ENCODE peak calls at places on chromosome 13, in six cellular contexts. Y, A, B, H, L and E are unnamed samples.

GRCh38 chr13:79079351-79079839 is 326.7 kb downstream of the RBM26 start:
- DNase-seq in A (no peak), Y (peak; percentile 52), L (no peak), H (no peak), B (no peak), E (no peak)

GRCh38 chr13:66994097-66994496 is 236.0 kb downstream of the PCDH9 start:
- DNase-seq in Y (peak; percentile 95), L (peak; percentile 64), A (peak; percentile 78), B (peak; percentile 19), H (peak; percentile 74), E (peak; percentile 75)

GRCh38 chr13:78121001-78121400 is 202.4 kb upstream of the EDNRB start:
- DNase-seq in B (no peak), H (no peak), A (no peak), Y (no peak), L (no peak), E (no peak)

GRCh38 chr13:106649495-106649894 is 81.6 kb upstream of the ARGLU1 start:
- DNase-seq in B (no peak), H (no peak), L (no peak), Y (no peak), A (no peak), E (no peak)

GRCh38 chr13:42549555-42549941 is 24.4 kb upstream of the TNFSF11 start:
- DNase-seq in B (no peak), A (no peak), L (no peak), Y (no peak), H (no peak), E (no peak)

GRCh38 chr13:49052801-49053200 is 77.1 kb downstream of the FNDC3A start:
- DNase-seq in Y (no peak), B (no peak), H (no peak), L (no peak), A (no peak), E (no peak)

GRCh38 chr13:48585456-48585840 is 52.6 kb upstream of the RCBTB2 start:
- DNase-seq in H (no peak), Y (no peak), B (no peak), A (no peak), L (peak; percentile 90), E (no peak)

GRCh38 chr13:87128006-87128405 is 543.2 kb upstream of the SLITRK5 start:
- DNase-seq in B (no peak), L (no peak), A (no peak), H (no peak), Y (peak; percentile 81), E (no peak)

GRCh38 chr13:47147784-47148062 is 250.9 kb upstream of the HTR2A start:
- DNase-seq in L (no peak), B (no peak), H (no peak), A (no peak), Y (no peak), E (no peak)

GRCh38 chr13:36950920-36951319 is 30.9 kb upstream of the SMAD9 start:
- DNase-seq in Y (no peak), B (no peak), L (no peak), A (no peak), H (no peak), E (no peak)
- H3K36me3 ChIP-seq in Y (peaks cover 55% of the 10 kb centered on the region), B (peaks cover 32% of the 10 kb centered on the region), L (no peaks in the 10 kb centered on the region), A (peaks cover 5% of the 10 kb centered on the region), H (no peaks in the 10 kb centered on the region), E (peaks cover 21% of the 10 kb centered on the region)

GRCh38 chr13:98581971-98582702 is 5.2 kb upstream of the STK24 start:
- DNase-seq in B (no peak), Y (no peak), H (no peak), A (no peak), L (no peak), E (no peak)
- H3K4me1 ChIP-seq in B (peaks cover 8% of the 10 kb centered on the region), Y (peaks cover 3% of the 10 kb centered on the region), H (peaks cover 10% of the 10 kb centered on the region), A (peaks cover 2% of the 10 kb centered on the region), L (no peaks in the 10 kb centered on the region), E (no peaks in the 10 kb centered on the region)

GRCh38 chr13:112852392-112852791 is 116.6 kb upstream of the MCF2L start:
- DNase-seq in Y (no peak), H (no peak), A (no peak), B (no peak), L (no peak), E (peak; percentile 46)

GRCh38 chr13:112846411-112847115 is 122.5 kb upstream of the MCF2L start:
- DNase-seq in Y (no peak), A (peak; percentile 57), L (no peak), H (no peak), B (no peak), E (peak; percentile 61)

GRCh38 chr13:112851107-112852046 is 117.6 kb upstream of the MCF2L start:
- DNase-seq in Y (peak; percentile 36), B (no peak), A (no peak), L (no peak), H (no peak), E (peak; percentile 65)

GRCh38 chr13:112850273-112850672 is 118.7 kb upstream of the MCF2L start:
- DNase-seq in H (no peak), Y (peak; percentile 36), L (no peak), B (no peak), A (peak; percentile 31), E (peak; percentile 25)

GRCh38 chr13:112849500-112849899 is 119.5 kb upstream of the MCF2L start:
- DNase-seq in H (no peak), Y (no peak), L (no peak), A (no peak), B (no peak), E (peak; percentile 5)
- H3K36me3 ChIP-seq in H (no peaks in the 10 kb centered on the region), Y (peaks cover 89% of the 10 kb centered on the region), L (no peaks in the 10 kb centered on the region), A (no peaks in the 10 kb centered on the region), B (peaks cover 15% of the 10 kb centered on the region), E (peaks cover 90% of the 10 kb centered on the region)

DNA sequence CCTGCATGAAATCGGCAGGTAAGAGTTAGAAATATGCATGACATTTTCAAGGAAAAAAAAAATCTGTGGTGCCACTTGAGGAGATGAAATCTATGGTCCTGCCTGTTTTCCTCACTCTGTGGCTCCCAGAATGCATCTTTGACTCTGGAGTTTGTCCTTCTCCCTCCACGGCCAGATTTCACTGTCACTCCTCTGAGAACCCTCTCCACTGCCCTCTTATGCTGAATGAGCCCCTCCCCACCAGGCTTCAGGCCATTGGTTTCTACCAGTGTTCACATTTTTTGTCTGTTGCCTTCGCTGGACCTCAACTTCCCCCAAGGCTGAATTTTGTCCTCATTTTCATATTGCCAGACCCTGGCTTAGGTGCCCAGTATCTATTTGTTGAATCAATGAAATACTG is 235.0 kb downstream of the ZIC5 start:
- DNase-seq in B (no peak), A (no peak), L (no peak), H (no peak), Y (peak; percentile 40), E (no peak)
- H3K4me1 ChIP-seq in B (no peaks in the 10 kb centered on the region), A (no peaks in the 10 kb centered on the region), L (no peaks in the 10 kb centered on the region), H (no peaks in the 10 kb centered on the region), Y (peaks cover 3% of the 10 kb centered on the region), E (no peaks in the 10 kb centered on the region)